ENCODE peak calls at places on chromosomes 12 and 14, in five cellular contexts. D is left ventricle myocardium superior; V is iPS-NIHi11; P is activated gamma-delta T cell treated with anti-CD3 and anti-CD28 coated beads, Interleukin-2, amount 50 U/mL, for 16 hours; X is adrenal gland. R is an unnamed sample.

GRCh38 chr12:26001530-26001929 is 43.0 kb downstream of the RASSF8 start:
- DNase-seq in D (no peak), V (no peak), P (no peak), X (no peak), R (no peak)

GRCh38 chr12:71041481-71041880 is 116.3 kb downstream of the TSPAN8 start:
- DNase-seq in D (no peak), V (no peak), P (no peak), X (no peak), R (no peak)

GRCh38 chr12:94994312-94994711 is 9.2 kb downstream of the NDUFA12 start:
- DNase-seq in D (no peak), V (no peak), P (no peak), X (peak; percentile 72), R (no peak)

GRCh38 chr12:132323171-132324010 is 6.0 kb downstream of the GALNT9 start:
- DNase-seq in D (no peak), V (no peak), P (no peak), X (no peak), R (no peak)

GRCh38 chr14:64438181-64438839 is 27.0 kb upstream of the AKAP5 start:
- DNase-seq in D (no peak), V (no peak), P (no peak), X (no peak), R (no peak)

GRCh38 chr12:59234391-59234790 is 314.1 kb upstream of the LRIG3 start:
- DNase-seq in D (no peak), V (no peak), P (no peak), X (no peak), R (no peak)

GRCh38 chr12:69007166-69007857 is 74.3 kb upstream of the CPM start:
- DNase-seq in D (no peak), V (peak; percentile 44), P (no peak), X (no peak), R (no peak)

GRCh38 chr14:31208546-31209424 is 1.2 kb upstream of the HECTD1 start:
- DNase-seq in D (no peak), V (no peak), P (no peak), X (peak; percentile 17), R (no peak)

R was measured in CD4-positive, alpha-beta memory T cell.